ENCODE peak calls at places on chromosomes 13 and 19, in nine cellular contexts. D, V, E, M, G, K, Y, O and P are unnamed samples.

GRCh38 chr13:110070511-110071120 is 236.3 kb downstream of the COL4A1 start:
- DNase-seq in M (no peak), Y (no peak), K (no peak), G (no peak), D (no peak), E (no peak), V (no peak), O (peak), P (no peak)

GRCh38 chr19:49056101-49056901 is 1.2 kb downstream of the CGB7 start:
- DNase-seq in G (peak), K (no peak), Y (no peak), M (peak), D (peak), E (peak), V (peak), O (peak), P (no peak)

GRCh38 chr19:46615966-46616365 is 8.9 kb downstream of the PTGIR start:
- DNase-seq in Y (no peak), V (no peak), O (no peak), G (no peak), K (no peak), M (no peak), D (no peak), E (no peak), P (no peak)

GRCh38 chr13:67048084-67048792 is 181.9 kb downstream of the PCDH9 start:
- DNase-seq in G (no peak), E (no peak), Y (no peak), V (no peak), O (no peak), K (no peak), D (no peak), M (no peak), P (no peak)

GRCh38 chr13:77034883-77035282 is 7.9 kb upstream of the FBXL3 start:
- DNase-seq in E (no peak), Y (no peak), O (no peak), D (no peak), G (no peak), K (no peak), M (no peak), V (no peak), P (no peak)

GRCh38 chr19:29714371-29714952 is 599 bp downstream of the C19orf12 start:
- DNase-seq in K (no peak), O (no peak), V (peak), G (no peak), E (no peak), M (peak), Y (no peak), D (no peak), P (no peak)

GRCh38 chr19:51099070-51099382 is 9.2 kb downstream of the CTU1 start:
- DNase-seq in K (no peak), Y (no peak), D (no peak), E (no peak), M (no peak), V (no peak), O (no peak), G (no peak), P (no peak)

GRCh38 chr13:36925603-36926002 is 5.6 kb upstream of the SMAD9 start:
- DNase-seq in D (no peak), V (no peak), K (no peak), G (no peak), M (no peak), Y (no peak), E (no peak), O (no peak), P (no peak)

GRCh38 chr13:51259359-51259645 is 37.1 kb downstream of the FAM124A start:
- DNase-seq in E (no peak), Y (no peak), G (no peak), D (no peak), K (no peak), M (no peak), V (no peak), O (no peak), P (no peak)

GRCh38 chr19:7982103-7982502 is 23.3 kb downstream of the ELAVL1 start:
- DNase-seq in D (no peak), V (no peak), Y (no peak), M (no peak), K (no peak), O (no peak), G (no peak), E (no peak), P (no peak)

GRCh38 chr19:43560687-43561086 is 14.6 kb downstream of the XRCC1 start:
- DNase-seq in Y (no peak), E (no peak), V (peak), K (no peak), O (no peak), M (no peak), G (no peak), D (no peak), P (no peak)

GRCh38 chr13:49530452-49530851 is 34.7 kb downstream of the PHF11 start:
- DNase-seq in D (no peak), O (no peak), V (no peak), K (no peak), G (no peak), M (peak), Y (no peak), E (no peak), P (no peak)

GRCh38 chr13:45411226-45411625 is 6.9 kb downstream of the SLC25A30 start:
- DNase-seq in O (no peak), D (no peak), Y (no peak), M (no peak), E (no peak), K (no peak), V (no peak), G (no peak), P (no peak)

GRCh38 chr13:47100214-47100853 is 203.5 kb upstream of the HTR2A start:
- DNase-seq in O (no peak), K (no peak), V (no peak), Y (no peak), G (no peak), E (no peak), D (no peak), M (no peak), P (no peak)

GRCh38 chr13:39263033-39263432 is 224.8 kb downstream of the NHLRC3 start:
- DNase-seq in K (no peak), Y (peak), O (peak), G (peak), M (no peak), E (no peak), V (peak), D (peak), P (no peak)

GRCh38 chr19:11264452-11265176 is 2.3 kb upstream of the DOCK6 start:
- DNase-seq in O (peak), V (no peak), Y (no peak), E (peak), D (no peak), G (no peak), K (no peak), M (no peak), P (no peak)

GRCh38 chr13:33721719-33722118 is 96.2 kb upstream of the RFC3 start:
- DNase-seq in D (no peak), V (no peak), E (no peak), K (no peak), G (no peak), Y (no peak), M (no peak), O (no peak), P (no peak)

GRCh38 chr19:49679832-49680472 is 2.9 kb downstream of the PRMT1 start:
- DNase-seq in Y (no peak), E (no peak), D (no peak), O (no peak), K (no peak), V (no peak), M (no peak), G (no peak), P (no peak)

GRCh38 chr13:88246239-88246638 is 575.1 kb downstream of the SLITRK5 start:
- DNase-seq in O (no peak), V (no peak), K (no peak), E (no peak), M (no peak), G (no peak), D (no peak), Y (no peak), P (no peak)

GRCh38 chr13:50810998-50811397 is 32.5 kb downstream of the DLEU7 start:
- DNase-seq in Y (no peak), G (no peak), M (peak), E (no peak), V (peak), O (no peak), K (no peak), D (no peak), P (no peak)

GRCh38 chr19:38107129-38107528 is 116.9 kb downstream of the DPF1 start:
- DNase-seq in Y (no peak), K (no peak), O (no peak), V (no peak), D (no peak), M (no peak), E (no peak), G (no peak), P (no peak)

GRCh38 chr13:99320693-99321481 is 13.7 kb upstream of the GPR183 start:
- DNase-seq in V (peak), K (no peak), E (no peak), G (peak), O (no peak), Y (no peak), D (no peak), M (no peak), P (no peak)

GRCh38 chr19:47104678-47105077 is 8.9 kb downstream of the ZC3H4 start:
- DNase-seq in O (no peak), M (no peak), K (no peak), E (no peak), G (no peak), V (no peak), Y (no peak), D (no peak), P (no peak)

GRCh38 chr13:48555441-48555840 is 22.6 kb upstream of the RCBTB2 start:
- DNase-seq in O (no peak), Y (no peak), G (no peak), D (no peak), M (no peak), V (no peak), K (no peak), E (no peak), P (no peak)

GRCh38 chr19:52638601-52639000 is 446 bp upstream of the ZNF83 start:
- DNase-seq in E (peak), O (peak), D (no peak), M (no peak), V (no peak), Y (peak), K (no peak), G (no peak), P (peak)

GRCh38 chr19:16889883-16890460 is 1.2 kb downstream of the F2RL3 start:
- DNase-seq in E (no peak), O (no peak), V (no peak), D (no peak), M (no peak), K (no peak), Y (no peak), G (no peak), P (no peak)

DNA sequence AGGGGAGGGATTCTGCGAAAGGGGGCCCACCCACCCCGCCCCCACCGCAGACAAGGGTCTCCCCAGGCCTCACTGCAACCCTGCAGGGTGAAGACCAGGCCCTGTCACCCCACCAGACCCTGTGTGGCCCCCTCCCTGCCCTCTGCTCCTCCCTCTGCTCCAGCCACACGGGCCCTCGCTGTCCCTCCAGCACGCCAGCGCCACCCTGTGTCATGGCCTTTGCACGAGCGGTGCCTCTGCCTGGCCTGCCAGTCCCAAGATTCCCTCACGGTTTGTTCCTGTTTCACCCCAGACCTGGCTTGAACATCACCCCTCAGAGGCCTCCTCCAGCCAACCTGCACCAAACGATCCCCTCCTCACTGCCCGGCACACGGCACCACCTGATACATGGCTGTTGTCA is 27.3 kb downstream of the PIP5K1C start:
- DNase-seq in O (no peak), D (no peak), E (no peak), V (no peak), K (no peak), G (no peak), Y (no peak), M (no peak), P (no peak)
- TF ChIP-seq CTCF in O (no peak), D (no peak), E (no peak), V (no peak), K (no peak), G (no peak), Y (no peak), M (no peak), P (no peak)

DNA sequence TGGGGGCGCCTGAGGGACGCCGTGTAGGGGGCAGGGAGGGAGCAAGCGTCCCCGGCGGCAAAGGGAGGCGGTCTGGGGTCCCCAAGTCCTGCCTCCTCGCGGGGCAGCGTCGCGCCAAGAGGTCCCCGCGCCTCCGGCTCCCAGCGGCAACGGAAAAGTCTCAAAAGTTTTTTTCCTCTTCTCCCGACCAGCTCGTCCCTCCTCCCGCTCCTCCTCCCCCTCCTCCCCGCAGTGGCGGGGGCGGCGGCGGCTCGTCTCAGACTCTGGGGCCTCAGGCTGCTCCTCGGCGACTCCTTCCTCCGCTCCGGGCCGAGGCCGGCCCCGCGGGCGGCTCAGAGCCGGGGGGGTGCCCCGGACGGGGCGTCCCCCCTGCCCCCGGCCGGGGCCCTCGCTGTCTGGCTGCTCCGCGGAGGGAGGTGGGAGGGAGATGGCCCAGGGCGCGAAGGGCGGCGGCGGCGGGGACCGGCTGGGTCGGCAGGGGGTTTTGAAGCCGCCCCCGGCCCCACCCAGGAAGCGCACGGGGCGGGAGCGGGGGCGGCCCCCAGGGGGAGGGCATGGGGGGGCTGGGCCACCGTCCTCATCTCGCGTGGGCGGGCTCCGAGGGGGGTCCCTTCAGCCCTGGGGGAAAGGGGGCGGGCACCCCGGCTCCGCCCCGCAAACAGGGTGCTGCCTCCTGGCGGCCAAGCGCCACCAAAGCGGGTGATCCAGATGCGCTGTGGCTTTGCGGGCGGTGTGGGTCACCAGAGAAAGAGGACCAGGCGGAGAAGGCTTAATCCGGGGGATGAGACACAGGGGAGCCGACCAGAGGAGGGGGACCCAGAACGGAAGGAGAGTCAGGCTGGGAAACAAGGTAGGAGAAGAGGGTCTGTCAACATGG is at the start of gene TGFB1:
- DNase-seq in Y (peak), O (peak), V (peak), G (peak), K (peak), M (peak), D (peak), E (peak), P (peak)
- TF ChIP-seq POLR2A in Y (no peak), O (peak), V (peak), G (no peak), K (no peak), M (peak), D (peak), E (no peak), P (no peak)

GRCh38 chr19:5530701-5531100 is 37.1 kb downstream of the TINCR start:
- DNase-seq in E (no peak), V (no peak), D (no peak), Y (no peak), O (no peak), G (no peak), M (no peak), K (no peak), P (no peak)

GRCh38 chr19:5537870-5538269 is 29.9 kb downstream of the TINCR start:
- DNase-seq in Y (no peak), E (no peak), G (no peak), D (no peak), O (no peak), V (no peak), M (no peak), K (no peak), P (no peak)

GRCh38 chr19:5533257-5533656 is 34.5 kb downstream of the TINCR start:
- DNase-seq in K (no peak), O (no peak), V (no peak), M (no peak), Y (no peak), E (no peak), D (no peak), G (no peak), P (no peak)

GRCh38 chr19:5536337-5536894 is 31.3 kb downstream of the TINCR start:
- DNase-seq in D (no peak), Y (no peak), V (no peak), K (no peak), E (no peak), G (peak), M (no peak), O (no peak), P (no peak)

GRCh38 chr19:5534787-5535586 is 32.8 kb downstream of the TINCR start:
- DNase-seq in V (peak), E (no peak), O (no peak), G (peak), K (no peak), Y (no peak), D (no peak), M (no peak), P (no peak)
- TF ChIP-seq CTCF in V (peak), E (no peak), O (no peak), G (peak), K (no peak), Y (no peak), D (peak), M (no peak), P (peak)

GRCh38 chr19:1009976-1010538 is 9.8 kb downstream of the GRIN3B start:
- DNase-seq in M (no peak), Y (no peak), V (no peak), G (no peak), K (no peak), E (no peak), O (peak), D (no peak), P (no peak)

GRCh38 chr19:1011831-1012333 is 9.0 kb downstream of the TMEM259 start:
- DNase-seq in K (no peak), Y (no peak), O (no peak), G (no peak), V (no peak), D (no peak), E (no peak), M (no peak), P (no peak)

GRCh38 chr19:1012334-1012733 is 8.6 kb downstream of the TMEM259 start:
- DNase-seq in M (no peak), Y (no peak), G (no peak), V (no peak), K (no peak), D (no peak), O (no peak), E (no peak), P (no peak)

GRCh38 chr19:1009043-1009975 is 9.1 kb downstream of the GRIN3B start:
- DNase-seq in V (no peak), K (no peak), Y (no peak), M (no peak), E (no peak), O (peak), G (no peak), D (no peak), P (no peak)

GRCh38 chr19:1010586-1011510 is 10.1 kb downstream of the TMEM259 start:
- DNase-seq in V (no peak), E (no peak), Y (no peak), M (no peak), D (no peak), O (peak), K (no peak), G (no peak), P (no peak)
- TF ChIP-seq POLR2A in V (no peak), E (no peak), Y (no peak), M (no peak), D (no peak), O (no peak), K (no peak), G (no peak), P (no peak)

GRCh38 chr13:112587359-112587766 is 590 bp downstream of the TUBGCP3 start:
- DNase-seq in G (peak), O (peak), M (peak), Y (peak), E (peak), K (no peak), D (peak), V (peak), P (peak)
- TF ChIP-seq CTCF in G (no peak), O (peak), M (no peak), Y (no peak), E (no peak), K (no peak), D (peak), V (peak), P (no peak)

DNA sequence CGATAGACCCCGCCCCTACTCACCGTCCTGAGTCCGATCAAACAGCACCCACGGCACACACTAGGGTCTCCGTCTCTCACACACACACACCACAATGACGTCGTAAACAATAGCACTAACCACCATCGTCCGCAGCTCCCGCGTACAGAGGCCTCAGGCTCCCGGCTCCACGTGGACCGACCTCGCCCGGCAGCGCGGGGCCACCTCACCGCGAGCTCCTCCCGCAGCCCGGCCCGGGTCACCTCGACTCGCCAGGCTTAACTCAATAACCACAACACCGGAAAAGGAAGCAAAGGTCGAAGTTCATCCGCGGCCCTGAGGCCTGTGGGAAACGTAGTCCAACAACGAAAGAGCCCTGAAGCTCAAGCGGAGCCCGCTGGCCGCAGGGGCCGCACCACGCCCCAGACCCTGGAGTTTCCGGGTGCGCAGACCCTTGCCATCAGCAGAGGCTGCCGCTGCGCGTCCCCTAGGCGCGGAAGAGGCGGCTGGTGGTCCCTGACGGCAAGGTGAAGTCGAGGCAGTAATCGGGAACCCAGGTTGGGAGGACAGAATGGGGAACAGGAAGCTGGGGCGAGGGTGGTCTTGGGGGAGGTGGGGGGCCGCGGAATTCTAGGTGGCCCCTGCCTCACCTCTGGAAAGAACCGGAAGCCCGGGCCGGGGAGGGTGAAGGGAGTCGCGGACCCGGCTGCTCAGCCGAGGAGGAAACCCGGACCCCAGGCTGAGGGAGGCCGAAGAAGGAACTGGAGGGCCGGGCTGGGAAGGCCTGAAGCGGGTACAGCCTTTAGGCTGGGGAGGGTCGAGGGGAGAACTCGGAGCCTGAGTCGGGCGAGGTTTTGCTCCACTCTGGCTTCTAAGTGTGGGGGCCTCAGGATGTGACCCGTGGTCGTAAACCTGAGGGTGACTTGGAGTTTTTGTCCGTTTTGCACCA is at the start of gene ZNF529:
- DNase-seq in M (peak), Y (peak), D (peak), O (peak), E (peak), V (peak), G (no peak), K (peak), P (peak)
- TF ChIP-seq POLR2A in M (peak), Y (no peak), D (peak), O (peak), E (peak), V (peak), G (no peak), K (no peak), P (peak)

DNA sequence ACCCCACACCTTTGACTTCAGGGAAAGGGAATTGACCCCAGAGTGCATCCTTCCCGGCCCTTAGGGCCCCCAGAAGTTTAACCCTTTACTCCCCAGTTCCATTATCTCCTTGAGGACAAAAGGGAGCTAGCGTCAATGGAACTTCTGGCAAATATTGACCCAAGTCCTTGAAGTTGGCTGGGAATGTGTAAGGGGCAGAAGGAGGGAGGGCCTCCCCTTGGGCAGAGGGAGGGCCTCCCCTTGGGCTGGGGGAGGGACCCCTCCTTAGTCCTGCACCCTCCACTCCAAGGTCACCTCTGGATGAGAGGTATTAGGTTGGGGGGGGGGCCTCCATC is 3.0 kb upstream of the TMEM59L start:
- DNase-seq in Y (no peak), D (no peak), V (no peak), M (no peak), G (no peak), O (no peak), E (no peak), K (no peak), P (no peak)
- TF ChIP-seq CTCF in Y (no peak), D (no peak), V (no peak), M (no peak), G (no peak), O (no peak), E (no peak), K (no peak), P (no peak)